ENCODE peak calls at places on chromosome 5, in nine cellular contexts. X, D, A, W, S, Q, C, L and G are unnamed samples.

GRCh38 chr5:177602458-177602830 is 2.5 kb downstream of the B4GALT7 start:
- DNase-seq in X (no peak), D (no peak), A (no peak), W (no peak), S (no peak), Q (no peak), C (no peak), L (no peak), G (no peak)

GRCh38 chr5:114988096-114988495 is 181.6 kb downstream of the TRIM36 start:
- DNase-seq in X (no peak), D (no peak), A (no peak), W (no peak), S (no peak), Q (no peak), C (no peak), L (no peak), G (no peak)

GRCh38 chr5:38447786-38448185 is 108.7 kb downstream of the LIFR start:
- DNase-seq in X (no peak), D (no peak), A (peak; percentile 49), W (peak; percentile 43), S (no peak), Q (no peak), C (no peak), L (no peak), G (peak; percentile 26)

GRCh38 chr5:153970496-153970895 is 68.2 kb downstream of the FAM114A2 start:
- DNase-seq in X (no peak), D (no peak), A (no peak), W (no peak), S (no peak), Q (no peak), C (no peak), L (no peak), G (no peak)

GRCh38 chr5:142441638-142442037 is 116.8 kb upstream of the SPRY4 start:
- DNase-seq in X (no peak), D (peak; percentile 27), A (peak; percentile 76), W (no peak), S (no peak), Q (no peak), C (no peak), L (peak; percentile 30), G (peak; percentile 31)

GRCh38 chr5:180208435-180209081 is 453 bp downstream of the RASGEF1C start:
- DNase-seq in X (no peak), D (peak; percentile 69), A (peak; percentile 11), W (no peak), S (no peak), Q (peak; percentile 71), C (peak; percentile 22), L (no peak), G (no peak)

GRCh38 chr5:169716287-169716686 is 79.2 kb downstream of the DOCK2 start:
- DNase-seq in X (no peak), D (no peak), A (peak; percentile 85), W (no peak), S (no peak), Q (no peak), C (no peak), L (no peak), G (no peak)

GRCh38 chr5:163789870-163790269 is 284.5 kb downstream of the MAT2B start:
- DNase-seq in X (no peak), D (no peak), A (no peak), W (no peak), S (no peak), Q (no peak), C (no peak), L (no peak), G (no peak)

GRCh38 chr5:133120156-133120750 is 68.4 kb downstream of the HSPA4 start:
- DNase-seq in X (no peak), D (no peak), A (no peak), W (no peak), S (no peak), Q (peak; percentile 37), C (no peak), L (no peak), G (no peak)

GRCh38 chr5:123090641-123091257 is 1.7 kb downstream of the PRDM6 start:
- DNase-seq in X (no peak), D (peak; percentile 30), A (no peak), W (no peak), S (no peak), Q (no peak), C (no peak), L (no peak), G (no peak)

GRCh38 chr5:71880531-71880930 is 161.5 kb downstream of the CARTPT start:
- DNase-seq in X (no peak), D (no peak), A (no peak), W (no peak), S (no peak), Q (no peak), C (no peak), L (no peak), G (no peak)

GRCh38 chr5:93791520-93791972 is 50.1 kb upstream of the POU5F2 start:
- DNase-seq in X (no peak), D (no peak), A (peak; percentile 8), W (no peak), S (no peak), Q (no peak), C (no peak), L (no peak), G (no peak)

GRCh38 chr5:78509884-78510769 is 138.4 kb downstream of the LHFPL2 start:
- DNase-seq in X (peak; percentile 81), D (peak; percentile 70), A (no peak), W (peak; percentile 70), S (peak; percentile 70), Q (no peak), C (peak; percentile 75), L (peak; percentile 36), G (peak; percentile 44)

GRCh38 chr5:33513786-33514185 is 73.0 kb downstream of the TARS1 start:
- DNase-seq in X (no peak), D (no peak), A (peak; percentile 18), W (no peak), S (peak; percentile 38), Q (no peak), C (no peak), L (no peak), G (no peak)

GRCh38 chr5:72951850-72952468 is 3.9 kb upstream of the FCHO2 start:
- DNase-seq in X (no peak), D (no peak), A (peak; percentile 60), W (no peak), S (no peak), Q (no peak), C (no peak), L (no peak), G (no peak)

DNA sequence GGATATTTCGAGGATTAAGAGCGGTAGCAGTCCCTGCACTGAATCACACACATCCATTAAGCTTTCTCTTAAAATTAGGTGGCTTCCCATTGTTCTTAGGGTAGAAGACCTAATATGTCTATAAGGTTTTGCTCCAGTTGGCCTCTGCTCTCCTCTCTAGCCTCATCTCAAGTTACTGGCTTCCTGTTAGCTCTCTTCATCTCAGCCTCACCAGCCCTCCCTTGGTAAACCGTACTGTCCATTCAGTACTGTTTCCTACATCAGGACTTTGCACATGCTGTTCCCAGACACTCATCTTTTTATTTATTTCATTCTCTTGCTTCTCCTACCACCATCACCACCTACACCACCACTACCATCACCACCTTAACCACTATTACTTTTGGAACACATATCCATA is 428.6 kb downstream of the PDE4D start:
- DNase-seq in X (no peak), D (no peak), A (no peak), W (no peak), S (no peak), Q (no peak), C (no peak), L (no peak), G (no peak)
- TF ChIP-seq CTCF in X (no peak), D (no peak), A (no peak), W (no peak), S (no peak), Q (no peak), C (no peak), L (no peak), G (no peak)

DNA sequence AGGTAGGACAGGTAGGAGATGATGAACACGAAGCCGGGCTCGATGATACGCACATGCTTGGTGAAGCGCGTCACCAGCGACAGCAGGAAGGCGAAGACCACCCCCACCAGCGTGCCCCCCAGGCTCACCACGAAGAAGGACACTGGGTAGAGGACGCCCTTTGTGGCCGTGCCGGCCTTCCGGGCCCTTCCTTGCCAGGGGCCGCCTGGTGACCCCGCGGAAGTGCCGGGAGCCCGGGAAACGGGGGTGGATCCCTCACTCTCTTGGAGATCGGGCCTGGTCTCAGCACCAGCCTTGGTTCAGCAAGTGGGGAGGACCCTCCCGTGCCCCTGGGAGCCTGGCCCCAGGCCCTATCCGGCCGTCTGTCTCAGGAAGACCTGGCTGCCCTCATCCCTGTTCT is 39.7 kb downstream of the SLC9A3 start:
- DNase-seq in X (no peak), D (peak; percentile 5), A (no peak), W (no peak), S (no peak), Q (no peak), C (no peak), L (no peak), G (no peak)
- TF ChIP-seq CTCF in X (no peak), D (no peak), A (no peak), W (no peak), S (no peak), Q (no peak), C (no peak), L (no peak), G (no peak)

DNA sequence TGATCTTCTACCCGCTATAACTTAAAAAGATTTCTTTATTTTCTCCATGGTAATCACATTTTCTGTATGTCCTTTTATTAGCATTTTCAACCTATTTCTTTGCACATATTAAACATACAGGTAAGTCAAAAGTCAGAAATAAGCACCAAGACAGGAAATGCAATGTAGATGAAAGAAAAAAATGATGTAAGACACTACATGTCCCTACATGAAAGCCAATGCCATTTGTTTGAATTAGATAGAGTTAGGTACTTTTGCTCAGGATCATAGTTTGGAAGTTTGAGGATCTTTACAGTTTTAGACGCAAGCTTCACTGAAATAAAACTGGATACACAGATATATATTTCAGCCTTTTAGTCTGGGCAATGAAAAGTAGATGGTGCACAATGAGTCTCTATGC is 453.1 kb upstream of the MEF2C start:
- DNase-seq in X (no peak), D (no peak), A (no peak), W (no peak), S (no peak), Q (no peak), C (no peak), L (no peak), G (no peak)
- TF ChIP-seq CTCF in X (no peak), D (no peak), A (no peak), W (no peak), S (no peak), Q (no peak), C (no peak), L (no peak), G (no peak)

DNA sequence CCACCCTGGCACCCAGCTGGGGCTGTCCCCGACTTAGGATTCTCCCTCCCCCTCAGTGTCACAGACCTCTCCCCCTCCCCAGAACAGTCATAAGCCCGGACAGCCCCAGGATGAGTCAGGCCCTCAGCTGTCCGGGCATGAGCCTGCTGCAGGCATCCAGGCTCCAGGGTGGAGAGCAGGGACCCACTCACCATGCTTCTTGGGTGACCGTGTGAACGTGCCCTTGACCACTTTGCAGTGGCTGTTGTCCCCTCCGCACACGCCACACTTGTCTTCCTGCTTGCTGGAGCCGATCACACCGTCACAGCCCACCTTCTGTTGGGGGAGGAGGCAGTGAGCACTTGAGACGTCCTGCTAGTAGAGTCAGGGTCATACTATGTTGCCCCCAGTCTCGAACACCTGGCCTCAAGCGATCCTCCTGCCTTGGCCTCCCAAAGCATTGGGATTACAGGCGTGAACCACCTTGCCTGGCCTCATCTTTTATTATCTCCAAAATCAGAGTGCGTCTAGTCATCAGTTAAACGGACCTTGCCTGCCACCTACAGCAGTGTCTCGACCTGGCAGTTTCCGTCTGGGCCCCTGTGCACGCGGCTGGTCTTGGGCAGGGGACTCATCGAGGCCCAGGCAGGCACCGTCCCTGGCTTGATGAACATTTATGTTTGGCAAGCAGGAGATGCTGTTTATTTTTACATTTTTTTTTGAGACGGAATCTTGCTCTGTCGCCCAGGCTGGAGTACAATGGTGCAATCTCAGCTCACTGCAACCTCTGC is 72.6 kb downstream of the ZNF354C start:
- DNase-seq in X (no peak), D (no peak), A (no peak), W (no peak), S (no peak), Q (no peak), C (no peak), L (no peak), G (no peak)
- TF ChIP-seq CTCF in X (no peak), D (no peak), A (no peak), W (no peak), S (no peak), Q (no peak), C (no peak), L (no peak), G (no peak)